ENCODE peak calls at places on chromosome 15, in nine cellular contexts. G is mucosa of descending colon, O is stomach, Y is tibial artery, C is sigmoid colon, L is lung, A is GM23338, Q is thoracic aorta, K is GM12878. T is an unnamed sample.

GRCh38 chr15:50523736-50524318 is 22.6 kb downstream of the USP50 start:
- DNase-seq in Q (no peak), C (no peak), Y (no peak), K (no peak), O (no peak), G (no peak), L (no peak), A (no peak), T (no peak)

GRCh38 chr15:74034206-74034755 is 39.8 kb downstream of the PML start:
- DNase-seq in C (no peak), A (no peak), G (no peak), K (no peak), Y (no peak), L (no peak), Q (no peak), O (no peak), T (no peak)

GRCh38 chr15:71093089-71094024 is 21.9 kb upstream of the THSD4 start:
- DNase-seq in K (no peak), C (no peak), O (peak; percentile 72), Q (no peak), Y (no peak), A (no peak), L (no peak), G (peak; percentile 75), T (no peak)

GRCh38 chr15:39642011-39642640 is 61.2 kb downstream of the THBS1 start:
- DNase-seq in G (no peak), Y (no peak), O (no peak), K (no peak), L (no peak), C (no peak), A (peak; percentile 50), Q (no peak), T (no peak)

GRCh38 chr15:58212909-58213526 is 74.8 kb downstream of the AQP9 start:
- DNase-seq in Q (no peak), G (no peak), O (no peak), C (no peak), A (peak; percentile 54), L (no peak), Y (no peak), K (no peak), T (no peak)

GRCh38 chr15:99635145-99635544 is 69.4 kb downstream of the MEF2A start:
- DNase-seq in L (no peak), K (no peak), A (no peak), Q (no peak), Y (no peak), C (no peak), O (no peak), G (no peak), T (no peak)

GRCh38 chr15:99265541-99266070 is 14.3 kb downstream of the LRRC28 start:
- DNase-seq in Q (no peak), L (no peak), C (no peak), A (no peak), O (no peak), Y (no peak), K (no peak), G (no peak), T (no peak)

GRCh38 chr15:68489426-68489825 is 57.5 kb upstream of the ITGA11 start:
- DNase-seq in G (no peak), A (no peak), C (no peak), L (no peak), Y (no peak), Q (no peak), K (no peak), O (no peak), T (no peak)

GRCh38 chr15:69559440-69560215 is 107.0 kb downstream of the RPLP1 start:
- DNase-seq in Y (no peak), K (no peak), C (no peak), Q (no peak), A (no peak), L (no peak), O (no peak), G (no peak), T (no peak)

GRCh38 chr15:53307952-53308624 is 451.4 kb downstream of the WDR72 start:
- DNase-seq in L (no peak), A (peak; percentile 22), G (no peak), Q (no peak), C (no peak), O (no peak), K (no peak), Y (no peak), T (no peak)

GRCh38 chr15:92377083-92377789 is 16.4 kb upstream of the ST8SIA2 start:
- DNase-seq in Q (no peak), Y (no peak), L (no peak), G (no peak), O (no peak), K (no peak), A (no peak), C (no peak), T (peak; percentile 47)
- TF ChIP-seq CTCF in Q (no peak), Y (no peak), L (no peak), G (no peak), O (no peak), K (no peak), A (no peak), C (no peak), T (peak; percentile 9)

GRCh38 chr15:55277116-55277564 is 12.5 kb downstream of the RAB27A start:
- DNase-seq in O (no peak), G (no peak), Q (no peak), C (no peak), A (no peak), Y (no peak), L (no peak), K (peak; percentile 84), T (no peak)
- H3K4me1 ChIP-seq in O (peaks cover 47% of the 10 kb centered on the region), G (no peaks in the 10 kb centered on the region), Q (peaks cover 22% of the 10 kb centered on the region), C (peaks cover 22% of the 10 kb centered on the region), A (no peaks in the 10 kb centered on the region), Y (no peaks in the 10 kb centered on the region), L (peaks cover 2% of the 10 kb centered on the region), K (peaks cover 36% of the 10 kb centered on the region), T (no peaks in the 10 kb centered on the region)

DNA sequence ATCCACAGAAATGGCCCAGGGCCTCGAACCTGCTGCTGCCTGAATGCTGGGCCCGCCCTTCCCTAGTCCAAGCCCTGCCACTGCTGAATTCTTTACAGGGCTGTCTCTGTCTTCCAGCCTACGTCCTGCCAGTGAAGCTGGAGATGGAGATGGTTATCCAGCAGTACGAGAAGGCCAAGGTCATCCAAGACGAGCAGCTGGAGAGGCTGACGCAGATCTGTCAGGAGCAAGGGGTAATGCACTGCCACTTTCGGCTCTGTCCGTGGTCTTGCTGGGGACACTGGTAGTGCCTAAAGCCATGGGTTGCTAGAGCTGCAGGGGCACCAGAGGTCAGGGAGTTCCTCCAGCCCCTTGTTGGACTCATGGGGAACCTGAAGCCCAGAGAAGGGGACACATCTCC is 115.7 kb downstream of the TMEM266 start:
- DNase-seq in Q (no peak), C (no peak), L (no peak), G (no peak), K (no peak), Y (no peak), A (no peak), O (no peak), T (no peak)
- TF ChIP-seq CTCF in Q (no peak), C (no peak), L (no peak), G (no peak), K (no peak), Y (no peak), A (no peak), O (no peak), T (no peak)

DNA sequence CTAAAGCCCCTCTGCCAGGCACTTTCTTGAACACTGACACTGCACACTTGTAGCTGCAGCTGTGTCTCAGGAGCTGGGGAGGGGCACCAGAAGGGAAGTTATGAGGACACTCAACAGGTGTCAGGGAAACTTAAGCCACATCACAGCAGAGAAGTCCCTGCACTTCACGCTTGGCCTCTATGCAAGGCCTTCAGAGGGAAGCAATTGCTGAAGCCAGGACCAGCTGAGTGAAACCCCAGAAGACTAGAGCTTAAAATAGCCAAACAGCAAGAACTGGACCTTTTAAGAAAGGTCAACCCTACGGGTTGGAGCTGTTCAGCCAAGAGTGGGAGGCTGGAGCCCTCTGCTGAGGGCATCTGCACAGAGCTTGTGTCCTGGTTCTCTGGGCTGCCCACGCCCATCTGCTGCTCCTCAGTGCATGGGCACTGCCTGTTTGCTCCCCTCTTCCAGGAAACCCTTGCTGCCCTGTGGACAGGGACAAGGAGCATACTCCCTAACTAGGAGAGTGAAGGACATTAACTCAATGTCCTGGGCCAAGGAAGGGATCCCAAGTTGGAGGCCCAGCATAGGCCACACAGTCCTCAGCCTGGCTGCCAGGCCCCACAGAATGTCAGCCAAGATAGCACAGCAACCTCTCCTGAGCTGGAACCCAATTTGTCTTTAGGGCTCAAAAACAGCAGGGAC is 3.9 kb upstream of the GRAMD2A start:
- DNase-seq in Y (no peak), A (no peak), C (no peak), Q (no peak), L (no peak), O (no peak), K (no peak), G (no peak), T (no peak)
- H3K4me1 ChIP-seq in Y (peaks cover 28% of the 10 kb centered on the region), A (peaks cover 9% of the 10 kb centered on the region), C (peaks cover 25% of the 10 kb centered on the region), Q (peaks cover 16% of the 10 kb centered on the region), L (no peaks in the 10 kb centered on the region), O (peaks cover 30% of the 10 kb centered on the region), K (no peaks in the 10 kb centered on the region), G (peaks cover 7% of the 10 kb centered on the region), T (peaks cover 73% of the 10 kb centered on the region)

GRCh38 chr15:64653757-64654156 is 121.6 kb downstream of the RBPMS2 start:
- DNase-seq in Q (no peak), O (no peak), A (no peak), L (no peak), Y (no peak), K (no peak), G (no peak), C (no peak), T (no peak)
- TF ChIP-seq CTCF in Q (peak; percentile 18), O (no peak), A (peak; percentile 46), L (no peak), Y (peak; percentile 22), K (no peak), G (no peak), C (no peak), T (peak; percentile 50)

DNA sequence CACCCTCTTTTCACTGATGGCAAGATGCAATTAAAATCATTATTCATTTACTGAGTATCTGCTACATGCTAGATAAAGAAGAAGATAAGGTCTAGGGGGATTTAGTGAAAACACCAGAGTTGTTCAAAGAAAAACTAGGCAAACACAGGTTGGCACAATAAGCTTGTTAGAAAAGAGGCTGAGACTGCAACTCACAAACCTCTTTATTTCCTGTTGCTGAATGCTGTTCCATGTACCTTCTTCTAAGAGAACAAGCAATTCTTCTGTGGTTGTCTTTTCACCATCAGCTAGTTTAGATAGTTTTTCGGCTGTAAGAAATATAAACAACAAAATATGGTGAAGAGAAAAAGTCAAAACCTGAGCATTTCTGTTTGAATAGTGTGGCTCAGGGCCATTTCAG is 61.1 kb downstream of the EIF3J start:
- DNase-seq in O (no peak), C (no peak), K (no peak), L (no peak), Y (no peak), A (no peak), G (no peak), Q (no peak), T (no peak)
- H3K4me1 ChIP-seq in O (peaks cover 11% of the 10 kb centered on the region), C (no peaks in the 10 kb centered on the region), K (peaks cover 7% of the 10 kb centered on the region), L (no peaks in the 10 kb centered on the region), Y (no peaks in the 10 kb centered on the region), A (no peaks in the 10 kb centered on the region), G (no peaks in the 10 kb centered on the region), Q (no peaks in the 10 kb centered on the region), T (peaks cover 6% of the 10 kb centered on the region)

GRCh38 chr15:80982205-80982604 is 7.4 kb downstream of the MESD start:
- DNase-seq in K (no peak), Q (no peak), G (no peak), O (no peak), Y (no peak), L (no peak), C (no peak), A (peak; percentile 53), T (no peak)
- TF ChIP-seq CTCF in K (peak; percentile 64), Q (no peak), G (no peak), O (no peak), Y (no peak), L (no peak), C (no peak), A (peak; percentile 61), T (no peak)

T was measured in left ventricle myocardium inferior.